ENCODE peak calls at places on chromosomes 13 and 19, in nine cellular contexts. One of them, this sample, is unnamed.

GRCh38 chr13:38417727-38418126 is 68.1 kb downstream of the UFM1 start:
- DNase-seq in tibial artery: no peak
- DNase-seq in ascending aorta: no peak
- DNase-seq in psoas muscle: no peak
- DNase-seq in upper lobe of right lung: no peak
- DNase-seq in CD8-positive, alpha-beta T cell: no peak
- DNase-seq in neural progenitor cell: peak; percentile 16
- DNase-seq in heart left ventricle: no peak
- DNase-seq in thoracic aorta: no peak
- DNase-seq in this sample: peak; percentile 8

GRCh38 chr13:40059540-40060232 is 404.2 kb downstream of the COG6 start:
- DNase-seq in tibial artery: no peak
- DNase-seq in ascending aorta: no peak
- DNase-seq in psoas muscle: no peak
- DNase-seq in upper lobe of right lung: no peak
- DNase-seq in CD8-positive, alpha-beta T cell: no peak
- DNase-seq in neural progenitor cell: no peak
- DNase-seq in heart left ventricle: no peak
- DNase-seq in thoracic aorta: no peak
- DNase-seq in this sample: no peak

GRCh38 chr19:4431808-4432674 is 25.6 kb downstream of the UBXN6 start:
- DNase-seq in tibial artery: no peak
- DNase-seq in ascending aorta: no peak
- DNase-seq in psoas muscle: no peak
- DNase-seq in upper lobe of right lung: peak; percentile 83
- DNase-seq in CD8-positive, alpha-beta T cell: no peak
- DNase-seq in neural progenitor cell: no peak
- DNase-seq in heart left ventricle: peak; percentile 48
- DNase-seq in thoracic aorta: no peak
- DNase-seq in this sample: no peak

GRCh38 chr13:48578516-48579166 is 45.8 kb upstream of the RCBTB2 start:
- DNase-seq in tibial artery: no peak
- DNase-seq in ascending aorta: no peak
- DNase-seq in psoas muscle: no peak
- DNase-seq in upper lobe of right lung: no peak
- DNase-seq in CD8-positive, alpha-beta T cell: no peak
- DNase-seq in neural progenitor cell: no peak
- DNase-seq in heart left ventricle: peak; percentile 46
- DNase-seq in thoracic aorta: no peak
- DNase-seq in this sample: no peak

GRCh38 chr19:4444765-4445741 is 12.5 kb downstream of the UBXN6 start:
- DNase-seq in tibial artery: no peak
- DNase-seq in ascending aorta: no peak
- DNase-seq in psoas muscle: no peak
- DNase-seq in upper lobe of right lung: no peak
- DNase-seq in CD8-positive, alpha-beta T cell: no peak
- DNase-seq in neural progenitor cell: no peak
- DNase-seq in heart left ventricle: no peak
- DNase-seq in thoracic aorta: no peak
- DNase-seq in this sample: no peak

GRCh38 chr19:5425260-5425659 is 30.0 kb upstream of the ZNRF4 start:
- DNase-seq in tibial artery: no peak
- DNase-seq in ascending aorta: no peak
- DNase-seq in psoas muscle: no peak
- DNase-seq in upper lobe of right lung: no peak
- DNase-seq in CD8-positive, alpha-beta T cell: no peak
- DNase-seq in neural progenitor cell: no peak
- DNase-seq in heart left ventricle: no peak
- DNase-seq in thoracic aorta: no peak
- DNase-seq in this sample: no peak

GRCh38 chr19:57334191-57334590 is 13.9 kb downstream of the ZNF543 start:
- DNase-seq in tibial artery: no peak
- DNase-seq in ascending aorta: no peak
- DNase-seq in psoas muscle: no peak
- DNase-seq in upper lobe of right lung: no peak
- DNase-seq in CD8-positive, alpha-beta T cell: no peak
- DNase-seq in neural progenitor cell: no peak
- DNase-seq in heart left ventricle: no peak
- DNase-seq in thoracic aorta: no peak
- DNase-seq in this sample: no peak

GRCh38 chr19:35619290-35619923 is 6.9 kb downstream of the HAUS5 start:
- DNase-seq in tibial artery: no peak
- DNase-seq in ascending aorta: no peak
- DNase-seq in psoas muscle: no peak
- DNase-seq in upper lobe of right lung: no peak
- DNase-seq in CD8-positive, alpha-beta T cell: no peak
- DNase-seq in neural progenitor cell: no peak
- DNase-seq in heart left ventricle: no peak
- DNase-seq in thoracic aorta: no peak
- DNase-seq in this sample: no peak

GRCh38 chr13:104206450-104207044 is 1140.3 kb upstream of the SLC10A2 start:
- DNase-seq in tibial artery: no peak
- DNase-seq in ascending aorta: no peak
- DNase-seq in psoas muscle: no peak
- DNase-seq in upper lobe of right lung: no peak
- DNase-seq in CD8-positive, alpha-beta T cell: no peak
- DNase-seq in neural progenitor cell: no peak
- DNase-seq in heart left ventricle: no peak
- DNase-seq in thoracic aorta: no peak
- DNase-seq in this sample: no peak

GRCh38 chr13:49869514-49869913 is 66.6 kb downstream of the SPRYD7 start:
- DNase-seq in tibial artery: no peak
- DNase-seq in ascending aorta: no peak
- DNase-seq in psoas muscle: no peak
- DNase-seq in upper lobe of right lung: no peak
- DNase-seq in CD8-positive, alpha-beta T cell: no peak
- DNase-seq in neural progenitor cell: peak; percentile 57
- DNase-seq in heart left ventricle: no peak
- DNase-seq in thoracic aorta: no peak
- DNase-seq in this sample: peak; percentile 48

GRCh38 chr19:54190942-54191670 is at the start of gene TSEN34:
- DNase-seq in tibial artery: peak; percentile 86
- DNase-seq in ascending aorta: peak; percentile 82
- DNase-seq in psoas muscle: no peak
- DNase-seq in upper lobe of right lung: peak; percentile 95
- DNase-seq in CD8-positive, alpha-beta T cell: no peak
- DNase-seq in neural progenitor cell: peak; percentile 92
- DNase-seq in heart left ventricle: peak; percentile 93
- DNase-seq in thoracic aorta: no peak
- DNase-seq in this sample: peak; percentile 93

GRCh38 chr19:13281567-13282291 is 131.5 kb downstream of the IER2 start:
- DNase-seq in tibial artery: no peak
- DNase-seq in ascending aorta: no peak
- DNase-seq in psoas muscle: no peak
- DNase-seq in upper lobe of right lung: no peak
- DNase-seq in CD8-positive, alpha-beta T cell: no peak
- DNase-seq in neural progenitor cell: no peak
- DNase-seq in heart left ventricle: no peak
- DNase-seq in thoracic aorta: no peak
- DNase-seq in this sample: peak; percentile 49

GRCh38 chr13:46369506-46370268 is 17.4 kb downstream of the RUBCNL start:
- DNase-seq in tibial artery: peak; percentile 43
- DNase-seq in ascending aorta: peak; percentile 69
- DNase-seq in psoas muscle: no peak
- DNase-seq in upper lobe of right lung: no peak
- DNase-seq in CD8-positive, alpha-beta T cell: no peak
- DNase-seq in neural progenitor cell: no peak
- DNase-seq in heart left ventricle: no peak
- DNase-seq in thoracic aorta: no peak
- DNase-seq in this sample: no peak

GRCh38 chr19:46426506-46427162 is 2.1 kb downstream of the PNMA8C start:
- DNase-seq in tibial artery: peak; percentile 67
- DNase-seq in ascending aorta: peak; percentile 81
- DNase-seq in psoas muscle: peak; percentile 85
- DNase-seq in upper lobe of right lung: peak; percentile 87
- DNase-seq in CD8-positive, alpha-beta T cell: peak; percentile 53
- DNase-seq in neural progenitor cell: peak; percentile 97
- DNase-seq in heart left ventricle: peak; percentile 85
- DNase-seq in thoracic aorta: no peak
- DNase-seq in this sample: peak; percentile 91

GRCh38 chr19:4988770-4989251 is 19.9 kb downstream of the KDM4B start:
- DNase-seq in tibial artery: no peak
- DNase-seq in ascending aorta: peak; percentile 92
- DNase-seq in psoas muscle: peak; percentile 84
- DNase-seq in upper lobe of right lung: no peak
- DNase-seq in CD8-positive, alpha-beta T cell: no peak
- DNase-seq in neural progenitor cell: no peak
- DNase-seq in heart left ventricle: peak; percentile 74
- DNase-seq in thoracic aorta: peak; percentile 80
- DNase-seq in this sample: peak; percentile 48

GRCh38 chr19:19445288-19445687 is 39.8 kb downstream of the GATAD2A start:
- DNase-seq in tibial artery: no peak
- DNase-seq in ascending aorta: no peak
- DNase-seq in psoas muscle: no peak
- DNase-seq in upper lobe of right lung: no peak
- DNase-seq in CD8-positive, alpha-beta T cell: no peak
- DNase-seq in neural progenitor cell: no peak
- DNase-seq in heart left ventricle: no peak
- DNase-seq in thoracic aorta: no peak
- DNase-seq in this sample: no peak

GRCh38 chr19:48478339-48479061 is 9.3 kb downstream of the CYTH2 start:
- DNase-seq in tibial artery: no peak
- DNase-seq in ascending aorta: no peak
- DNase-seq in psoas muscle: peak; percentile 39
- DNase-seq in upper lobe of right lung: no peak
- DNase-seq in CD8-positive, alpha-beta T cell: no peak
- DNase-seq in neural progenitor cell: no peak
- DNase-seq in heart left ventricle: no peak
- DNase-seq in thoracic aorta: no peak
- DNase-seq in this sample: no peak
- H3K36me3 ChIP-seq in tibial artery: peaks cover 25% of the 10 kb centered on the region
- H3K36me3 ChIP-seq in ascending aorta: peaks cover 37% of the 10 kb centered on the region
- H3K36me3 ChIP-seq in psoas muscle: peaks cover 55% of the 10 kb centered on the region
- H3K36me3 ChIP-seq in upper lobe of right lung: peaks cover 48% of the 10 kb centered on the region
- H3K36me3 ChIP-seq in CD8-positive, alpha-beta T cell: peaks cover 16% of the 10 kb centered on the region
- H3K36me3 ChIP-seq in neural progenitor cell: no peaks in the 10 kb centered on the region
- H3K36me3 ChIP-seq in heart left ventricle: peaks cover 54% of the 10 kb centered on the region
- H3K36me3 ChIP-seq in thoracic aorta: peaks cover 45% of the 10 kb centered on the region
- H3K36me3 ChIP-seq in this sample: peaks cover 28% of the 10 kb centered on the region

DNA sequence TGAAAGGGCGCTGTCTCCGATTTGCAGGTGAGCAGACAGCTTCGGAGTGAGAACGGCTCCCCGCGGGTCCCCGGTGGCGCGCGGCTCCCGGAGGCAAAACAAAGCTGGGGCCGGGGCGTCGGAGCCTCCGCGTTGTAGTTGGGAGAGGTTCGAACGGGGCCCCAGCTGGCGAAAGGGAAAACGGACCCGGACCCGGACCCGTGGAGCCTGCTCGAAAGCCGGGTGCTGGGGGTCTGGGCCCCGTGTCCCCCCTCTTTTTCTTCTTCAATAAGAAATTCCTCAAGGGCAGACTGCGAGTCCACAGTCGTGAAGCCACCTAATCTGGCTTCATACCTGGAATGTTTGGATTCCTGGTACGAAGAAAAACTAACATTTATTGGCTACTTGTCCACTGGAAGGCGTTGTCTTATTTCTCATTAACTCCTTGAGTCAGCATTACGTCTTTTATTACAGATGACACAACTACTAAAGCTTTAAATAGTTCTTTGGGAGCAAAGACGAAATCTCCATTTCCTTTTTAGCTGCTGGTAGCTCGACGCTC is 627 bp upstream of the MTIF3 start:
- DNase-seq in tibial artery: no peak
- DNase-seq in ascending aorta: peak; percentile 70
- DNase-seq in psoas muscle: peak; percentile 69
- DNase-seq in upper lobe of right lung: peak; percentile 82
- DNase-seq in CD8-positive, alpha-beta T cell: no peak
- DNase-seq in neural progenitor cell: peak; percentile 58
- DNase-seq in heart left ventricle: peak; percentile 51
- DNase-seq in thoracic aorta: no peak
- DNase-seq in this sample: peak; percentile 20
- H3K4me1 ChIP-seq in tibial artery: no peaks in the 10 kb centered on the region
- H3K4me1 ChIP-seq in ascending aorta: peaks cover 3% of the 10 kb centered on the region
- H3K4me1 ChIP-seq in psoas muscle: peaks cover 32% of the 10 kb centered on the region
- H3K4me1 ChIP-seq in upper lobe of right lung: peaks cover 26% of the 10 kb centered on the region
- H3K4me1 ChIP-seq in CD8-positive, alpha-beta T cell: peaks cover 56% of the 10 kb centered on the region
- H3K4me1 ChIP-seq in neural progenitor cell: peaks cover 8% of the 10 kb centered on the region
- H3K4me1 ChIP-seq in heart left ventricle: peaks cover 49% of the 10 kb centered on the region
- H3K4me1 ChIP-seq in thoracic aorta: peaks cover 31% of the 10 kb centered on the region
- H3K4me1 ChIP-seq in this sample: no peaks in the 10 kb centered on the region

DNA sequence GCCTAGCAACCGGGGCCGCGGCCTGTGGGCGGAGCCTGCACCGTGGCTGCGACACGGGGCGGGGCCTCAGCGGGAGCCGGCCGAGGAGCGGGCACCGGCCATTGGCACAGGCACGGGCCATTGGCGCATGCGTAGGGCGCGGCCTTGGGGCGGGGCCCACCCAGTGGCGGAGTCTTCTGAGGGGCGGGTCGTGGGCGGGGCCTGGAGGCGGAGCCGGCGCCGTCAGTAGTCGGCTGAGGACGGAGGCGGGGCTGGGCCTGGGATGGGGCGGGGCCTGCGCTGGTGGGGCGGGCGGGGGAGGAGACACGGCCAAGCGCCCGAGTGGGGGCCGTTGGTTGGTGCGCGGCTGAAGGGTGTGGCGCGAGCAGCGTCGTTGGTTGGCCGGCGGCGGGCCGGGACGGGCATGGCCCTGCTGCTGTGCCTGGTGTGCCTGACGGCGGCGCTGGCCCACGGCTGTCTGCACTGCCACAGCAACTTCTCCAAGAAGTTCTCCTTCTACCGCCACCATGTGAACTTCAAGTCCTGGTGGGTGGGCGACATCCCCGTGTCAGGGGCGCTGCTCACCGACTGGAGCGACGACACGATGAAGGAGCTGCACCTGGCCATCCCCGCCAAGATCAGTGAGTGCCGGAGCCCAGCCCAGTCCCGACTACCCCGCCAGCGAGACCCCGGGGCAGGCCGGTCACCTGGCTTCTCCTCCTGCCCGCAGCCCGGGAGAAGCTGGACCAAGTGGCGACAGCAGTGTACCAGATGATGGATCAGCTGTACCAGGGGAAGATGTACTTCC is at the start of gene IZUMO4:
- DNase-seq in tibial artery: peak; percentile 97
- DNase-seq in ascending aorta: peak; percentile 99
- DNase-seq in psoas muscle: peak; percentile 100
- DNase-seq in upper lobe of right lung: peak; percentile 100
- DNase-seq in CD8-positive, alpha-beta T cell: peak; percentile 100
- DNase-seq in neural progenitor cell: peak; percentile 99
- DNase-seq in heart left ventricle: peak; percentile 99
- DNase-seq in thoracic aorta: peak; percentile 95
- DNase-seq in this sample: peak; percentile 100
- TF ChIP-seq CTCF in tibial artery: peak; percentile 44
- TF ChIP-seq CTCF in ascending aorta: peak; percentile 64
- TF ChIP-seq CTCF in psoas muscle: peak; percentile 39
- TF ChIP-seq CTCF in upper lobe of right lung: peak; percentile 56
- TF ChIP-seq CTCF in CD8-positive, alpha-beta T cell: peak; percentile 49
- TF ChIP-seq CTCF in neural progenitor cell: peak; percentile 53
- TF ChIP-seq CTCF in heart left ventricle: peak; percentile 50
- TF ChIP-seq CTCF in thoracic aorta: peak; percentile 54
- TF ChIP-seq CTCF in this sample: peak; percentile 46

DNA sequence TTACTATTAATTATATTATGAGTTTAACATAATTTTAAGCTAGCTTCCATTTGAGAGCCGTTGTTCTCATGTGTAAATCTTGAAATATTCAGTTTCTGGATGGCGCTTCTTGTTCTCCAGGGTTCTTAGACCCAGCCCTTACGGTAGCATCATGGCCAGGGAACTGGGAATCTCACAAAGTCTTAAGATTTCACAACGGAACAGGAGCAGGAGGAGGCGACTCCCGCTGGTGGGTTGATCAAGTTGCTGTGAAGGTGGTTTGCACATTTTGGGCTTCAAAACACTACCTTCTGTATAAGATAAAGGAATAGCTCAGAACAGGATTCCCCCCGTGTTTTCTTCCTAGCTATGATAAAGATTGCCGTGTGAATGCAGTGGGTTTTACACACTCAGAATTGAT is 2.8 kb downstream of the NAXD start:
- DNase-seq in tibial artery: no peak
- DNase-seq in ascending aorta: no peak
- DNase-seq in psoas muscle: no peak
- DNase-seq in upper lobe of right lung: no peak
- DNase-seq in CD8-positive, alpha-beta T cell: no peak
- DNase-seq in neural progenitor cell: no peak
- DNase-seq in heart left ventricle: no peak
- DNase-seq in thoracic aorta: no peak
- DNase-seq in this sample: no peak
- H3K36me3 ChIP-seq in tibial artery: peaks cover 9% of the 10 kb centered on the region
- H3K36me3 ChIP-seq in ascending aorta: peaks cover 6% of the 10 kb centered on the region
- H3K36me3 ChIP-seq in psoas muscle: peaks cover 12% of the 10 kb centered on the region
- H3K36me3 ChIP-seq in upper lobe of right lung: peaks cover 10% of the 10 kb centered on the region
- H3K36me3 ChIP-seq in CD8-positive, alpha-beta T cell: no peaks in the 10 kb centered on the region
- H3K36me3 ChIP-seq in neural progenitor cell: no peaks in the 10 kb centered on the region
- H3K36me3 ChIP-seq in heart left ventricle: peaks cover 12% of the 10 kb centered on the region
- H3K36me3 ChIP-seq in thoracic aorta: peaks cover 6% of the 10 kb centered on the region
- H3K36me3 ChIP-seq in this sample: peaks cover 8% of the 10 kb centered on the region